ENCODE peak calls at places on chromosomes 6 and 20, in six cellular contexts. D is HepG2, Q is A549, Z is K562, O is GM12878, P is endothelial cell of umbilical vein. E is an unnamed sample.

GRCh38 chr20:48738399-48739304 is 89.1 kb downstream of the PREX1 start:
- DNase-seq in Z (no peak), O (peak), Q (no peak), D (peak), P (peak), E (no peak)

GRCh38 chr6:114200896-114201295 is 141.9 kb downstream of the HS3ST5 start:
- DNase-seq in Q (no peak), P (no peak), Z (no peak), D (peak), O (no peak), E (no peak)

GRCh38 chr6:108627692-108628565 is 67.2 kb downstream of the FOXO3 start:
- DNase-seq in Z (no peak), D (no peak), O (no peak), Q (no peak), P (no peak), E (no peak)

GRCh38 chr6:152094276-152094675 is 286.8 kb downstream of the ESR1 start:
- DNase-seq in Z (no peak), D (no peak), P (no peak), Q (no peak), O (no peak), E (no peak)

GRCh38 chr20:23019403-23019802 is 15.7 kb upstream of the SSTR4 start:
- DNase-seq in Q (no peak), D (no peak), O (no peak), P (no peak), Z (no peak), E (no peak)

GRCh38 chr6:41939091-41939847 is 2.3 kb downstream of the CCND3 start:
- DNase-seq in Q (no peak), O (no peak), Z (peak), D (no peak), P (no peak), E (peak)

GRCh38 chr6:39166189-39166917 is 51.4 kb upstream of the SAYSD1 start:
- DNase-seq in P (peak), Z (peak), Q (peak), O (peak), D (peak), E (peak)

GRCh38 chr6:109793793-109794192 is 102.7 kb downstream of the FIG4 start:
- DNase-seq in Q (peak), D (no peak), P (peak), Z (peak), O (no peak), E (no peak)

GRCh38 chr6:110492584-110492983 is 16.2 kb upstream of the SLC22A16 start:
- DNase-seq in O (no peak), Z (no peak), D (no peak), P (no peak), Q (no peak), E (no peak)

GRCh38 chr6:83872386-83873118 is 13.1 kb downstream of the CYB5R4 start:
- DNase-seq in O (no peak), Z (no peak), D (no peak), P (no peak), Q (no peak), E (no peak)

GRCh38 chr6:93787841-93788240 is 368.5 kb upstream of the EPHA7 start:
- DNase-seq in D (no peak), Z (no peak), P (no peak), Q (no peak), O (no peak), E (no peak)

GRCh38 chr6:164854526-164854925 is 454.9 kb downstream of the C6orf118 start:
- DNase-seq in P (no peak), O (no peak), Z (no peak), Q (no peak), D (no peak), E (no peak)

GRCh38 chr6:11975353-11975977 is 36.6 kb upstream of the HIVEP1 start:
- DNase-seq in Z (peak), Q (no peak), O (peak), P (no peak), D (no peak), E (peak)

GRCh38 chr6:166608819-166609218 is 18.2 kb downstream of the RPS6KA2 start:
- DNase-seq in D (no peak), Q (no peak), O (no peak), P (no peak), Z (no peak), E (no peak)

GRCh38 chr6:125004198-125004597 is 42.0 kb downstream of the RNF217 start:
- DNase-seq in O (no peak), D (no peak), Q (no peak), P (no peak), Z (peak), E (no peak)

GRCh38 chr6:52697903-52698302 is 27.0 kb downstream of the TMEM14A start:
- DNase-seq in Q (no peak), D (no peak), O (no peak), P (peak), Z (no peak), E (no peak)

GRCh38 chr6:47785187-47785586 is 3.4 kb downstream of the OPN5 start:
- DNase-seq in D (no peak), Z (no peak), Q (no peak), O (no peak), P (no peak), E (no peak)

GRCh38 chr6:54267798-54268197 is 40.4 kb upstream of the TINAG start:
- DNase-seq in D (peak), O (no peak), Q (peak), P (peak), Z (peak), E (peak)

GRCh38 chr6:73648166-73648565 is 5.6 kb downstream of the SLC17A5 start:
- DNase-seq in Z (no peak), Q (no peak), P (no peak), O (no peak), D (peak), E (no peak)
- TF ChIP-seq MYC in Z (no peak), Q (no peak), P (no peak), O (no peak), D (no peak), E (no peak)

GRCh38 chr20:362271-363254 is 15.7 kb downstream of the NRSN2 start:
- DNase-seq in Q (peak), D (peak), P (peak), Z (no peak), O (no peak), E (peak)
- TF ChIP-seq CTCF in Q (peak), D (peak), P (no peak), Z (peak), O (peak), E (no peak)

GRCh38 chr6:63573140-63573898 is 1.0 kb downstream of the LOC128125822 start:
- DNase-seq in Z (peak), P (peak), D (peak), Q (no peak), O (peak), E (peak)

GRCh38 chr6:63573899-63574553 is 1.7 kb downstream of the LOC128125822 start:
- DNase-seq in O (peak), Z (peak), Q (no peak), D (peak), P (peak), E (peak)

GRCh38 chr6:63571883-63572732 is at the start of the genes LOC128125822 and PTP4A1:
- DNase-seq in D (peak), Q (peak), O (peak), P (peak), Z (peak), E (peak)

GRCh38 chr6:63572733-63573139 is 456 bp downstream of the LOC128125822 start:
- DNase-seq in Z (peak), O (no peak), P (no peak), D (no peak), Q (no peak), E (no peak)

GRCh38 chr6:63571382-63571882 is 848 bp upstream of the LOC128125822 start:
- DNase-seq in D (no peak), P (no peak), Z (no peak), Q (no peak), O (no peak), E (peak)
- TF ChIP-seq MAX in D (no peak), P (no peak), Z (no peak), Q (no peak), O (no peak), E (peak)

GRCh38 chr6:119142637-119143036 is 64.2 kb upstream of the FAM184A start:
- DNase-seq in P (no peak), Q (no peak), Z (no peak), O (no peak), D (no peak), E (no peak)

GRCh38 chr6:119148102-119148824 is 69.8 kb upstream of the FAM184A start:
- DNase-seq in P (peak), D (peak), Q (peak), O (no peak), Z (peak), E (peak)

GRCh38 chr6:119148825-119149525 is 70.5 kb upstream of the FAM184A start:
- DNase-seq in D (no peak), P (no peak), O (no peak), Q (no peak), Z (no peak), E (no peak)

GRCh38 chr6:119145111-119145510 is 66.6 kb upstream of the FAM184A start:
- DNase-seq in D (no peak), P (peak), Z (no peak), O (no peak), Q (no peak), E (peak)

DNA sequence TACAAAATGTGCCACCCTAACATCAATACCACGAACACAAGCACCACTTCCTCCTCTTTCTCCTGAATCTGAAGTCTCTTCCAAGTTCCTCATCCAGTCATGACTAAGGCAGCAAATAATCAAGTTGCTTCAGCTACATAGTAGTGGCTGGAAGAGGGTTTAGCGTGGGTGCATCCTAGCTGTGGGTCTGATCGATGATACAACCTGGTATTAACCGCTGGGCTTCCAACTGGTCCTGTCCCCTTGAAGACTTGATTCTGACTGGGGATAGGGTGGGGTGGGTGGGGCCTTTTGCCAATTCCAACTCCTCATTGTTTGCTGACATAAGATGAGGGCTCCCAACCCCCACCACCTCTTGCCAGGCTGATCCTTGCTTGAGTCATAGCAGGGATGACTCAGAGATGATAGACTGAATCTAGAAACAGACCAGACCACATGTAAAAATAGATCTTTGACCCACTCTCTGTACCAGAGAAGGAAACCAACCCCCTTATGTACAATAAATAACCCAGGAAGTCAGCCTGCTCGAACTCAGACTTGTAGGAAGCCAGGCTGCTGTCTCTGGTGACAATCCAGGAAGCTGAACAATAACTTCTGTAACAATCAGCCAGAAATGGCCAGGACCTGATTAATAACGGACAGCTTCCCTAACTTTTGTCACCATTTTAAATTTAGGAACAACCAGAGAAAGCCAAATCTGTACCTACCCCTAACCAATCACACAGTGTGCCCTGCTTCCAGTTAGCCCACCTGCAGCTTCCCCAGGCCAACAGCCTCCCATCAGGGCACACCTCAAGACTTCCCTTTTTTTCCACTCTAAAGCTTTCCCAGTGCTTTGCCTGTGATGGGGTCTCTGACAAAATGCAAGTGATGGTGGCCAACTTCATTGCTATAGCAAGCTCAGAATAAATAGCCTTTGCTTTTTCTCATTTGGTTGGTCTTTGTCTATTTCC is 68.9 kb upstream of the FAM184A start:
- DNase-seq in O (peak), Q (peak), D (peak), Z (peak), P (peak), E (peak)
- TF ChIP-seq MYC in O (no peak), Q (no peak), D (no peak), Z (peak), P (no peak), E (no peak)

GRCh38 chr6:107565165-107565723 is 75.3 kb downstream of the SOBP start:
- DNase-seq in P (no peak), Z (no peak), O (no peak), D (peak), Q (no peak), E (no peak)
- TF ChIP-seq CTCF in P (no peak), Z (no peak), O (no peak), D (peak), Q (no peak), E (no peak)

GRCh38 chr20:63743210-63743970 is 3.8 kb downstream of the SLC2A4RG start:
- DNase-seq in Q (no peak), P (no peak), O (no peak), Z (no peak), D (no peak), E (no peak)

GRCh38 chr20:63742381-63743024 is 2.9 kb downstream of the SLC2A4RG start:
- DNase-seq in P (no peak), O (no peak), D (no peak), Q (no peak), Z (peak), E (no peak)

GRCh38 chr20:63741354-63741675 is 1.7 kb downstream of the SLC2A4RG start:
- DNase-seq in D (no peak), Z (peak), O (no peak), Q (no peak), P (no peak), E (no peak)

GRCh38 chr20:63740501-63741353 is 1.2 kb downstream of the SLC2A4RG start:
- DNase-seq in Q (peak), P (peak), Z (peak), O (no peak), D (peak), E (peak)

GRCh38 chr20:63741676-63742380 is 2.3 kb downstream of the SLC2A4RG start:
- DNase-seq in P (no peak), Q (no peak), Z (peak), O (no peak), D (no peak), E (no peak)
- TF ChIP-seq MAX in P (no peak), Q (no peak), Z (no peak), O (no peak), D (no peak), E (no peak)

GRCh38 chr6:45421700-45422540 is 44.2 kb upstream of the SUPT3H start:
- DNase-seq in Z (peak), P (peak), Q (peak), O (no peak), D (peak), E (peak)

GRCh38 chr6:45422541-45423110 is 44.9 kb upstream of the SUPT3H start:
- DNase-seq in D (no peak), O (no peak), P (peak), Z (no peak), Q (no peak), E (peak)

GRCh38 chr6:45423901-45424627 is 46.3 kb upstream of the SUPT3H start:
- DNase-seq in Q (no peak), Z (no peak), D (no peak), O (no peak), P (no peak), E (peak)

GRCh38 chr6:45424628-45424955 is 46.9 kb upstream of the SUPT3H start:
- DNase-seq in P (no peak), O (no peak), Z (no peak), Q (no peak), D (no peak), E (no peak)

DNA sequence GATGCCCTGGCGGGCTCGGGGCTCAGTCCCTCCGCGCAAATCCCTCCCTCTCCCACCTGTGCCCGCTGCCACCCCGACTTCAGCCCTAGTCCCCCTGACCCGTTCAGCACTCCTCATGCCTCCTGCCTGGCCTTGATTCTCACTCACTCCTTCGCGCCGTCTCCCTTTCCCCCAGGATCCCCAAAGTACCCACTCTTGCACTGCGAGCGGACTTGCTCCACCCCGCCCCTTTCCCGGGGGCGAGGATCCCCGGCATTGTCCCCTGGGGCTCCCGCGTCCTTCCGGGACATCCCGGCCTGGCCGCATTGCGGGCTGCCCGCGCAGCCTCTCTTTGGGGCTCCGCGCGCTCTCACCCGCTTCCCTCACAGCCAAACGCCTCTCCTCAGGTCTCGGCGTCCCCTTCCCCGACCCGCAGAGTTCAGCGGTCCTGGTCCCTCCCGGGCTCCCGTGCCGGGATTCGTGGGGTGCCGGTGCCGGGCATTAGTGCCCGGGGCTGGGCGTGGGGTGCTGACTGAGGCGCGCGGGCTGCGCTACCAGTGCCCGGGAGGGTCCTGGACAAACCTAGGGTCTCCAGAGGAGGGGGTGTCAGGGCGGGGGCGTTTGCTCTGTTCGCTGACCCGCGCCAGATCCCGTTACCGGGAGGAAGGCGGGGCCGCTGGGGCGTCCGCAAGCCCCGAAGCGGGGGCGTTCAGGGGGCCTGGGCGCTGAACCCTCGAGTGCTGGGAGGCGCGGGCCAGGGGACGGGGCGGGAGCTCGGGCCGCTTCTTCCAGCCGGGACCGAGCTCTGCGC is 45.6 kb upstream of the SUPT3H start:
- DNase-seq in Z (no peak), O (no peak), D (no peak), Q (no peak), P (no peak), E (peak)
- TF ChIP-seq MYC in Z (no peak), O (no peak), D (no peak), Q (no peak), P (no peak), E (no peak)

GRCh38 chr6:156776470-156776840 is 723 bp upstream of the ARID1B start:
- DNase-seq in O (no peak), Q (no peak), D (peak), P (no peak), Z (no peak), E (peak)
- TF ChIP-seq CTCF in O (peak), Q (no peak), D (peak), P (no peak), Z (no peak), E (no peak)

GRCh38 chr20:6765469-6766058 is 1.9 kb upstream of the BMP2 start:
- DNase-seq in Q (peak), P (peak), Z (peak), D (peak), O (no peak), E (peak)
- TF ChIP-seq MAX in Q (no peak), P (no peak), Z (no peak), D (no peak), O (no peak), E (no peak)

GRCh38 chr6:33290459-33290858 is 1.1 kb downstream of the PFDN6 start:
- DNase-seq in Q (no peak), P (no peak), Z (no peak), O (no peak), D (no peak), E (no peak)
- TF ChIP-seq MYC in Q (no peak), P (no peak), Z (no peak), O (no peak), D (no peak), E (no peak)

E was measured in NB4.